ENCODE peak calls at places on chromosomes 5 and 9, in ten cellular contexts. A is transverse colon, P is spleen, Y is sigmoid colon, W is breast epithelium, B is K562, D is suprapubic skin, Z is stomach, M is prostate gland, R is HCT116. C is an unnamed sample.

GRCh38 chr5:114101153-114101552 is 260.7 kb upstream of the KCNN2 start:
- DNase-seq in D (no peak), Z (no peak), P (no peak), M (peak), B (peak), A (no peak), R (peak), Y (no peak), W (no peak), C (no peak)

GRCh38 chr5:143311428-143311827 is 92.1 kb downstream of the NR3C1 start:
- DNase-seq in R (no peak), B (no peak), Z (no peak), Y (no peak), A (no peak), P (no peak), D (no peak), W (no peak), M (no peak), C (no peak)

GRCh38 chr9:112084907-112085306 is 90.2 kb downstream of the SUSD1 start:
- DNase-seq in Y (no peak), D (no peak), A (no peak), P (no peak), W (no peak), M (no peak), B (no peak), R (no peak), Z (no peak), C (no peak)

GRCh38 chr9:120324996-120325642 is 254.8 kb downstream of the CDK5RAP2 start:
- DNase-seq in D (no peak), Y (no peak), W (no peak), R (no peak), B (peak), P (no peak), Z (no peak), M (no peak), A (no peak), C (no peak)

GRCh38 chr5:44997506-44997905 is 188.8 kb downstream of the MRPS30 start:
- DNase-seq in A (no peak), M (no peak), D (no peak), P (no peak), Y (no peak), B (no peak), R (no peak), W (no peak), Z (no peak), C (no peak)

GRCh38 chr9:98570055-98570454 is 138.7 kb downstream of the GABBR2 start:
- DNase-seq in A (no peak), Z (no peak), B (no peak), M (no peak), W (no peak), Y (no peak), D (no peak), P (no peak), R (no peak), C (no peak)

GRCh38 chr5:10034008-10034407 is 215.7 kb downstream of the ATPSCKMT start:
- DNase-seq in Y (no peak), W (no peak), R (no peak), Z (no peak), A (no peak), D (no peak), P (no peak), B (no peak), M (no peak), C (peak)

GRCh38 chr9:37218800-37219425 is 98.5 kb downstream of the ZCCHC7 start:
- DNase-seq in B (no peak), R (no peak), M (no peak), A (no peak), D (no peak), P (no peak), Y (no peak), W (no peak), Z (no peak), C (no peak)

GRCh38 chr5:89313804-89314588 is 431.0 kb upstream of the MEF2C start:
- DNase-seq in Z (no peak), A (peak), R (peak), Y (no peak), W (no peak), D (no peak), P (no peak), M (no peak), B (peak), C (no peak)

GRCh38 chr5:52989781-52990530 is 804 bp downstream of the ITGA2 start:
- DNase-seq in R (peak), Z (peak), P (peak), B (no peak), W (peak), M (peak), D (peak), A (peak), Y (peak), C (peak)

GRCh38 chr5:143807401-143807800 is 4.6 kb upstream of the HMHB1 start:
- DNase-seq in Y (no peak), M (no peak), D (no peak), W (no peak), A (no peak), R (no peak), Z (no peak), P (no peak), B (no peak), C (no peak)

GRCh38 chr5:73615085-73615484 is 10.9 kb upstream of the ARHGEF28 start:
- DNase-seq in Z (no peak), P (no peak), B (no peak), D (no peak), M (no peak), W (no peak), A (peak), R (no peak), Y (no peak), C (no peak)

GRCh38 chr5:10989577-10990263 is 228.7 kb upstream of the DAP start:
- DNase-seq in B (no peak), D (no peak), Z (no peak), W (no peak), A (no peak), P (no peak), M (no peak), R (no peak), Y (no peak), C (no peak)

GRCh38 chr9:130763585-130764200 is 70.1 kb downstream of the EXOSC2 start:
- DNase-seq in D (no peak), Y (no peak), A (no peak), B (no peak), R (no peak), P (no peak), Z (no peak), M (no peak), W (no peak), C (no peak)

GRCh38 chr5:159850192-159850573 is 66.1 kb upstream of the ADRA1B start:
- DNase-seq in Y (peak), R (no peak), M (no peak), P (no peak), A (peak), B (no peak), D (no peak), W (no peak), Z (no peak), C (no peak)

GRCh38 chr5:179858241-179858585 is 404 bp downstream of the MRNIP start:
- DNase-seq in P (peak), Y (no peak), Z (peak), D (no peak), M (peak), W (no peak), A (peak), R (no peak), B (peak), C (peak)

GRCh38 chr5:132746592-132747063 is 598 bp upstream of the CCNI2 start:
- DNase-seq in Z (peak), Y (no peak), P (no peak), A (peak), R (peak), D (no peak), M (peak), B (no peak), W (peak), C (peak)

GRCh38 chr5:35438288-35438687 is 179.4 kb upstream of the SPEF2 start:
- DNase-seq in B (no peak), W (no peak), R (no peak), M (no peak), P (no peak), Z (no peak), A (no peak), D (no peak), Y (no peak), C (no peak)

GRCh38 chr5:134567651-134568338 is 42.3 kb downstream of the JADE2 start:
- DNase-seq in M (no peak), P (peak), W (no peak), D (no peak), Y (peak), Z (no peak), B (no peak), R (no peak), A (peak), C (no peak)

GRCh38 chr5:174229640-174230350 is 184.3 kb downstream of the NSG2 start:
- DNase-seq in M (no peak), A (no peak), R (no peak), D (no peak), Y (no peak), W (no peak), Z (no peak), B (no peak), P (no peak), C (no peak)

GRCh38 chr9:92974696-92975451 is 27.6 kb downstream of the FGD3 start:
- DNase-seq in W (peak), D (no peak), Z (no peak), R (no peak), P (peak), M (no peak), B (no peak), Y (no peak), A (no peak), C (no peak)

GRCh38 chr9:70136632-70137031 is 93.0 kb downstream of the MAMDC2 start:
- DNase-seq in R (no peak), Z (no peak), W (no peak), B (no peak), A (no peak), Y (no peak), M (no peak), D (no peak), P (no peak), C (no peak)

DNA sequence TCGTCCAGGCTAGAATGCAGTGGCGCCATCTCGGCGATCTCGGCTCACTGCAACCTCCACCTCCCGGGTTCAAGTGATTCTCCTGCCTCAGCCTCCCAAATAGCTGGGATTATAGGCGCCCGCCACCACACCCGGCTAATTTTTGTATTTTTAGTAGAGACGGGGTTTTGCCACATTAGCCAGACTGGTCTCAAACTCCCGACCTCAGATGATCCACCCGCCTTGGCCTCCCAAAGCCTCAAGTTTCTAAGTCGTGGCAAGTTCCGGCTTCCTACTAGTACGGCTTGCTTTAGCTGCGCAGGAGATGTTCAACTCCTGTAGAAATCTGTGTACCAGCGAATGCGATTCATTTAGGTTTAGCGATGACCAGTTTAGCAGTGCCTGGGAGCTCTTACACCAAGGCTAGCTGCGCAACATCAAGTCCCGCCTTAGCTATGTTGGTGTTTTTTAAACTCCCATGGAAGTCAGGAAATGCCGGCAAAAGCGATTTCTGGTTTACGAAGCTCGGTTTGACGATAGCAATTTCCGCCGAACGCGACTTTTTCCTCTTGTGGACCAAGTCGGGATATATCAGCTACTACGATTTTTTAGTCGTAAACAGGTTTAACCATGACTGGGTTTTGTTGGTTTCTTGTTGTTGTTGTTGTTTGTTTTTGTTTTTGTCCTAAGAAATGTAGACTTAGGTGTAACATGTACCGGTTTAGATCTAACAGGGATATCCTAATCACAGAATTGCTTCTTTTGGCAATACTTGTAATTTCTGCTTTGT is 46.4 kb downstream of the ANXA2R start:
- DNase-seq in W (no peak), D (no peak), Z (no peak), B (no peak), P (peak), R (no peak), A (peak), Y (no peak), M (no peak), C (peak)
- TF ChIP-seq POLR2A in W (no peak), D (no peak), Z (no peak), B (peak), P (no peak), R (no peak), A (no peak), Y (no peak), M (no peak), C (no peak)

DNA sequence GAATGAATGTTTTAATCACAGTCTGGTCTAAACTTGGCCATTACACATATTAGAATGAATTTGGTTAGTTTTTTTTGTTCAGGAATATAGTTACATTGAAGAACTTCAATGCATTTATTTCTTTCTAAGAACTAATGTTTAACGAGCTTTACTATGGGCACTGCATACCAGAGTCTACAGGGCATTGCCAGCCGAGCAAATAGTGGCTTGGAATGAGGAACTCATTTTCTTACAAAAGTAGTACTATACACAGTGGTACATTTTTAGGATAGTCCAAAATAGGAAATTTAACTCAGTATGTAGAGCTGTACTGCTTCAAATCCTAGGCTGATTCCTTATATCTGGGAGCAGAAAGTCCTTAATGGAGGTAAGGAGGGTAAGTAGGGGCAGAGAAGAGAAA is 155.4 kb downstream of the CARTPT start:
- DNase-seq in M (no peak), A (no peak), D (no peak), Z (no peak), W (no peak), Y (no peak), P (no peak), B (no peak), R (no peak), C (no peak)
- TF ChIP-seq POLR2AphosphoS5 in M (no peak), A (no peak), D (no peak), Z (no peak), W (no peak), Y (no peak), P (no peak), B (no peak), R (no peak), C (no peak)

GRCh38 chr5:33891731-33892418 is at the start of gene ADAMTS12:
- DNase-seq in R (no peak), Y (peak), D (peak), M (no peak), B (peak), W (no peak), Z (no peak), A (peak), P (no peak), C (peak)

GRCh38 chr5:33894566-33894965 is 2.8 kb upstream of the ADAMTS12 start:
- DNase-seq in B (no peak), P (no peak), Z (no peak), R (no peak), D (no peak), M (no peak), Y (no peak), W (no peak), A (no peak), C (no peak)

GRCh38 chr5:33890633-33891032 is 1.2 kb downstream of the ADAMTS12 start:
- DNase-seq in B (no peak), W (no peak), R (no peak), Z (no peak), M (no peak), A (no peak), Y (no peak), D (no peak), P (no peak), C (no peak)

GRCh38 chr5:33890147-33890546 is 1.6 kb downstream of the ADAMTS12 start:
- DNase-seq in P (no peak), M (no peak), D (no peak), W (no peak), B (no peak), R (no peak), Y (no peak), A (no peak), Z (no peak), C (no peak)

DNA sequence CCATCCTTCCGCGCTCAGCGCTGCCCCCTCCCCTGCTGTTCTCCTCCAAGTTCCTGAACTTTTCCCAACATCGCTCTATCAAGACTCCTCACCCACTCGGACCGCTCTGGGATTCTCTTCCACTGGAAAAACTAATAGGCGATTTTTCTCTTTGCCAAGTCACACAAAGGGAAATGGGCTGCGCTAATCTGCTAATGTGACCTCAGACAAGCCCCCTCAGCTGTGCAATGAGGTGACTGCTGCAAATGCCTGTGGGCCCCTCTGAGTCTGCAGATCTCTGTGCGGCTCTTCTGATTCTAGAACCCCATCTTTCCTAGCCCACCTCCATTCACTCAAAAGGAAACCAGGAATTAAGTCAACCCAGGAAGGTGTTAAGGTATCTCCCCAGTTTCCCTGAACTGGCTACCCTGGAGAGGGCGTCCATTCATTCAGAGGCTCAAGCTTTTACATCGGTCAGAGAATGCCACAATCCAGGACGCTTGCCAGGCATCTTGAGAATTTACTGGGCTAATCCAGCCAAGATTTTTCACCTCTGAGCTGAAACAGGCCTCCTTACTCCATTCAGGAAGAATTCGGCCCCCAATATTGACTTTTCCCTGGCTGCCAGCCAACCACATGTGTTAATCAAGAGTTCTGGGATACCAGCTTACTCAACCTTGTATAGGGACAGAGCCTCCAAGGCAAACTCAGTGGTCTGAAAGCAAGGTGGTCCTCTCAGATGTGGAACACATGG is 795 bp upstream of the ADAMTS12 start:
- DNase-seq in P (no peak), B (no peak), D (peak), Y (peak), A (peak), W (peak), Z (peak), R (no peak), M (no peak), C (no peak)
- H3K4me3 ChIP-seq in P (peak), B (no peak), D (peak), Y (peak), A (peak), W (peak), Z (peak), R (no peak), M (peak), C (peak)

DNA sequence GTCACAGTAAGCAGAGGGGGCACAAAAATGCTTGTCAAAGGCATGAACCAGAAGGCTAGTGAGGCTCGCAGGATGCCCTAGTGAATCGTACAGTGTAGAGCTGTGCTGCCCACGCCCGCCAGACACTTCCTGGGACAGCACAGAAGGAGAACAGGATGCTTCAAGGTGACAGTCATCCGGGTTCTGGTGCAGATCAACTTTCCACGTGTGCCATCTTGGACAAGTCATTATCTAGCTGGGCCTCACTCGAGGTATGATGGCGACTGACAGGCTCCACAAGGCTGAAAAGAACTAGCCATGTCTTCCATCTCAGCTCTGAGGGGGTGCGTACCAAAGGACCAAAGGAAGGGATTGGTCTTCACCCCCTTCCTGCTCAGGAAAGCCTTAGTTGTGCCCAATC is 14.0 kb downstream of the SPRY4 start:
- DNase-seq in Y (no peak), M (no peak), R (no peak), B (no peak), D (no peak), A (no peak), P (no peak), W (no peak), Z (no peak), C (no peak)
- TF ChIP-seq POLR2A in Y (no peak), M (no peak), R (no peak), B (peak), D (no peak), A (no peak), P (no peak), W (no peak), Z (no peak), C (no peak)